ENCODE peak calls at places on chromosomes 6 and 20, in seven cellular contexts. D, R, S, J, L, W and F are unnamed samples. For H3K4me1, the result is how much of the 10 kb centered on the place peaks cover.

GRCh38 chr20:10427060-10427692 is 6.8 kb downstream of the MKKS start:
- DNase-seq in W (no peak), S (no peak), D (no peak), J (no peak), R (peak), L (peak), F (no peak)

GRCh38 chr20:48574383-48574782 is 253.4 kb downstream of the PREX1 start:
- DNase-seq in W (no peak), D (no peak), R (no peak), L (no peak), J (no peak), S (no peak), F (no peak)

GRCh38 chr6:169854083-169854725 is 102.8 kb downstream of the ERMARD start:
- DNase-seq in R (no peak), D (no peak), S (peak), J (no peak), L (no peak), W (no peak), F (no peak)

GRCh38 chr6:31418251-31418650 is 14.9 kb downstream of the MICA start:
- DNase-seq in D (no peak), L (no peak), R (no peak), S (no peak), W (no peak), J (no peak), F (no peak)

GRCh38 chr6:41201784-41202181 is 834 bp upstream of the TREML2 start:
- DNase-seq in J (no peak), D (no peak), R (no peak), L (no peak), S (no peak), W (no peak), F (no peak)

GRCh38 chr6:35419431-35419830 is 32.7 kb upstream of the FANCE start:
- DNase-seq in S (no peak), W (no peak), D (no peak), L (no peak), R (peak), J (no peak), F (no peak)

GRCh38 chr6:133567656-133568055 is 321.3 kb upstream of the TCF21 start:
- DNase-seq in D (no peak), J (no peak), S (no peak), L (no peak), R (no peak), W (no peak), F (no peak)

GRCh38 chr6:47479156-47479541 is 1.6 kb downstream of the CD2AP start:
- DNase-seq in D (no peak), S (no peak), L (no peak), R (no peak), J (no peak), W (no peak), F (no peak)

GRCh38 chr6:25023781-25024180 is 88.0 kb upstream of the RIPOR2 start:
- DNase-seq in W (no peak), S (no peak), J (peak), R (no peak), L (no peak), D (no peak), F (no peak)

GRCh38 chr20:24764027-24764797 is 184.9 kb upstream of the CST7 start:
- DNase-seq in D (no peak), J (no peak), S (no peak), L (no peak), R (no peak), W (no peak), F (no peak)

GRCh38 chr6:154605207-154605877 is 94.9 kb upstream of the CNKSR3 start:
- DNase-seq in L (no peak), D (no peak), S (no peak), W (peak), R (peak), J (no peak), F (no peak)

GRCh38 chr6:17865243-17865642 is 122.2 kb downstream of the KIF13A start:
- DNase-seq in J (no peak), L (peak), R (no peak), S (no peak), W (no peak), D (no peak), F (peak)

GRCh38 chr20:63531686-63532448 is 5.3 kb downstream of the PTK6 start:
- DNase-seq in J (no peak), D (no peak), S (no peak), L (no peak), W (no peak), R (no peak), F (peak)

GRCh38 chr20:57013741-57014140 is 252.7 kb downstream of the BMP7 start:
- DNase-seq in R (no peak), W (no peak), L (no peak), J (no peak), D (no peak), S (no peak), F (peak)

GRCh38 chr20:20181322-20181721 is 129.0 kb downstream of the CFAP61 start:
- DNase-seq in S (no peak), R (no peak), J (no peak), L (no peak), D (no peak), W (no peak), F (no peak)

GRCh38 chr6:41894366-41895299 is 542 bp downstream of the USP49 start:
- DNase-seq in S (no peak), L (no peak), R (peak), W (no peak), J (no peak), D (no peak), F (no peak)

GRCh38 chr6:7684843-7685242 is 41.1 kb upstream of the BMP6 start:
- DNase-seq in J (no peak), R (no peak), W (no peak), D (no peak), S (no peak), L (no peak), F (no peak)

GRCh38 chr20:38973546-38974120 is 11.5 kb downstream of the DHX35 start:
- DNase-seq in R (peak), D (no peak), J (no peak), W (no peak), S (no peak), L (no peak), F (no peak)

GRCh38 chr6:161236091-161236633 is 37.7 kb downstream of the AGPAT4 start:
- DNase-seq in J (no peak), R (no peak), D (no peak), W (peak), S (no peak), L (no peak), F (no peak)

GRCh38 chr20:37970856-37971245 is 62.4 kb downstream of the TTI1 start:
- DNase-seq in L (no peak), W (no peak), R (no peak), S (no peak), J (no peak), D (no peak), F (peak)

GRCh38 chr6:15264902-15265761 is 19.3 kb downstream of the JARID2 start:
- DNase-seq in D (no peak), W (no peak), S (no peak), J (no peak), R (peak), L (no peak), F (no peak)

GRCh38 chr20:42959996-42960395 is 229.7 kb downstream of the PTPRT start:
- DNase-seq in L (no peak), R (no peak), D (no peak), J (no peak), S (no peak), W (no peak), F (no peak)

GRCh38 chr6:25220853-25221252 is 58.3 kb upstream of the CARMIL1 start:
- DNase-seq in J (no peak), D (no peak), R (no peak), W (no peak), S (no peak), L (no peak), F (no peak)

GRCh38 chr6:20827798-20828197 is 293.5 kb downstream of the CDKAL1 start:
- DNase-seq in R (peak), D (no peak), S (no peak), L (no peak), J (no peak), W (no peak), F (no peak)

GRCh38 chr20:43968341-43968740 is 53.7 kb downstream of the TOX2 start:
- DNase-seq in R (no peak), L (no peak), S (no peak), J (no peak), W (no peak), D (no peak), F (peak)

GRCh38 chr20:10635476-10636208 is 38.2 kb downstream of the JAG1 start:
- DNase-seq in S (no peak), W (no peak), J (no peak), R (no peak), D (no peak), L (no peak), F (no peak)

GRCh38 chr6:28943557-28944411 is 20.0 kb upstream of the TRIM27 start:
- DNase-seq in D (no peak), S (peak), W (peak), R (peak), L (peak), J (peak), F (no peak)

GRCh38 chr6:37809144-37809543 is 10.4 kb upstream of the ZFAND3 start:
- DNase-seq in W (no peak), J (no peak), S (no peak), L (peak), D (no peak), R (peak), F (no peak)

GRCh38 chr20:2108987-2109386 is 7.4 kb downstream of the STK35 start:
- DNase-seq in W (no peak), S (no peak), D (no peak), J (no peak), L (no peak), R (peak), F (no peak)

GRCh38 chr6:8082954-8083858 is 19.0 kb upstream of the BLOC1S5 start:
- DNase-seq in D (no peak), R (peak), J (no peak), L (no peak), W (no peak), S (no peak), F (no peak)

DNA sequence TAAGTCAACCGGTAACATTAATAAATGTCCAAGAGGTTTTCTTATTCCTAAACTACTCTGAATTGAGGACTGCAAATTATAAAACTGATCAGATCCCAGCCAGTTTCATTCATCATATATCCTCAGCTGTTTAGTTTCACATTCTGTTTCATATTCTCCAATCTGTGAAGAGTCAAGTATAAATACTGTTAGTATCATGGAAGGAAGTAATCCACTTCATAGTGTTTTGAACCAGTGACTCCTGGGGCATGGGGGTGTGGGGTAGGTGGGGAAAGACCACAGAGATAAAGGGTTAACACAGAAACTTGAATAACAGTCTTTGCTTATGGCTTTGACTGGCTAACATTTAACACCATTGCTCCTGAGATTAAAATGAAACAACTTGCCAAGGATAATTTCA is 69.9 kb downstream of the FYN start:
- DNase-seq in J (no peak), R (no peak), W (no peak), D (no peak), L (no peak), S (no peak), F (no peak)
- H3K4me1 ChIP-seq in J (half or more), R (half or more), W (half or more), D (half or more), L (under half), S (under half), F (under half)

DNA sequence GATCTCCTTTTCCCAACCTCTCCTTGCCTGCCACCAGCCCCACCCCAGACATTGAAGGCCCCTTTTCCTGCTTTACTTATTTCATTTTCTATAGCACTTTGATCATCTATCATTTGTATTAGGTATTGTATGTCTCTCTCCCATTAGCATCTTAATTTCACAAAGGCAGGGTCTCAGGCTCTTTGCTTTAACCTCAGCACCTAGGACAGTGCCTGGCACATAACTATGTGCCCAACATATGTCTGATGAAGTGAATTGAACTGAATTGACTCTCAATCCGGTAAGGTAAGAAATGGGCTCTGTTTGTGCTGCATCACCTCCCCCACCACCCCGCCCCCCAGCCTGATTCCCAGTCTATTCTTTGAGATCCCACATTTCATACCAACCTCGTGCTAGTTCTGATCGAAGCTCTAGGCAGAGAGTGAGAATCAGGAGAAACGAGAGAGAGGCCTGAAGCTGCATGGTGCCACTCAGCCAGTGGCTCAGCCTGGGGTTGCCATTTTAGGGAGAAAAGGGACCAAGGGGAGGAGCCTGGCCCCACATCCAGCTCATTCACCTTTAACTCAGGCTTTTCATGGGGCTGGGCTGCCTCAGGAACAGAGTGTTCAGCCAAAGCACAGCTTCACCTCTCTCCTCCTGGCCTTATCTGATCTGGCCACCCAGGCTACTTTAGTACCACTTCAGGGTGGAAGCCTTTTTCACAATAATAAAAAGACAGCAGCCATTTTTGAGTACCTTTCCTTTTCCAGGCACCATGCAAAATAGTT is at the start of gene SPINT3:
- DNase-seq in R (no peak), L (no peak), W (no peak), J (no peak), D (no peak), S (no peak), F (no peak)
- H3K27ac ChIP-seq in R (no peak), L (no peak), W (no peak), J (no peak), D (no peak), S (no peak), F (no peak)

GRCh38 chr6:125194980-125195379 is 41.4 kb downstream of the TPD52L1 start:
- DNase-seq in W (no peak), S (no peak), J (no peak), R (no peak), D (no peak), L (no peak), F (no peak)

GRCh38 chr6:125197795-125198269 is 44.3 kb downstream of the TPD52L1 start:
- DNase-seq in W (no peak), D (no peak), J (no peak), L (peak), S (peak), R (peak), F (no peak)

GRCh38 chr6:125195526-125195925 is 42.0 kb downstream of the TPD52L1 start:
- DNase-seq in L (no peak), D (no peak), R (no peak), W (no peak), J (no peak), S (no peak), F (no peak)

GRCh38 chr6:125198285-125199009 is 44.9 kb downstream of the TPD52L1 start:
- DNase-seq in D (no peak), W (no peak), L (no peak), J (no peak), S (no peak), R (no peak), F (no peak)

GRCh38 chr6:125196613-125197012 is 43.0 kb downstream of the TPD52L1 start:
- DNase-seq in R (peak), D (no peak), J (no peak), W (no peak), S (no peak), L (no peak), F (no peak)
- H3K4me1 ChIP-seq in R (under half), D (under half), J (under half), W (under half), S (under half), L (half or more), F (half or more)

GRCh38 chr6:100490065-100490464 is 25.3 kb upstream of the SIM1 start:
- DNase-seq in S (no peak), J (no peak), W (no peak), D (no peak), R (no peak), L (no peak), F (no peak)

GRCh38 chr6:100487638-100488037 is 22.9 kb upstream of the SIM1 start:
- DNase-seq in D (no peak), L (no peak), W (no peak), R (no peak), S (no peak), J (no peak), F (no peak)

GRCh38 chr6:100488231-100488630 is 23.5 kb upstream of the SIM1 start:
- DNase-seq in L (no peak), J (no peak), R (no peak), D (no peak), W (no peak), S (no peak), F (no peak)

GRCh38 chr6:100491947-100492670 is 27.4 kb upstream of the SIM1 start:
- DNase-seq in S (no peak), R (no peak), J (no peak), W (no peak), D (no peak), L (no peak), F (no peak)

DNA sequence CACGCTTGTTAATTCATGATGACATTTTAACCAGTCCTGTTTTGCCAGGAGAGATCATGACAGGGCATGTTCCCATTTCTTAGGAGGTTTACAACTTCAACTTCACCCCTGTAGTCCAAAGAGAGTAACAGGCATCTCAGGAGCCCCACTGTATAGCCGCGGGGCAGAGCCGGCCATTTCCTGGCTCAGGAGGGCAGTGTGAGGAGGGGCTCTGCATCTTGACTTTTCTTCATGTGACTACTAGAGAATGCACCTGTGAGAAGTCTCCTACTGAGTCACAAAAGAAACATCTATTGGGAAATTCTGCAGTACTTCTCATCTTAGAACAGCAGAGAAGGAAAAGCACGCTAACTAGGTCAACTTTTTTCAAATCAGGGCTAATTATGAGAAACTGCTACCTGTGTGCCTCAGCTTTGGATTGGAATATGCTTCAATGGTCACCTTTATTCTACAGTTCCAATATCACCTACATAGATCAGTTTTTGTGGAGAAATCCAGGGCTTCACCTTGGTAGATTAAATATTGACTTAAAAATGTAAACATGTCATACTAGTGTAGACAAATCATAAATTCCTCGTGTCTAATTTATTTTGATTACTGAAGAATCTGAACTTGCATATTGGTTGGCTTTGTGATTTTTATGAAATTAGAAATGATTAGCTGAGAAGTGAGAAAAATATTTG is 28.6 kb upstream of the SIM1 start:
- DNase-seq in R (no peak), L (no peak), W (no peak), D (no peak), J (no peak), S (no peak), F (peak)
- H3K27ac ChIP-seq in R (no peak), L (no peak), W (no peak), D (no peak), J (no peak), S (no peak), F (no peak)

DNA sequence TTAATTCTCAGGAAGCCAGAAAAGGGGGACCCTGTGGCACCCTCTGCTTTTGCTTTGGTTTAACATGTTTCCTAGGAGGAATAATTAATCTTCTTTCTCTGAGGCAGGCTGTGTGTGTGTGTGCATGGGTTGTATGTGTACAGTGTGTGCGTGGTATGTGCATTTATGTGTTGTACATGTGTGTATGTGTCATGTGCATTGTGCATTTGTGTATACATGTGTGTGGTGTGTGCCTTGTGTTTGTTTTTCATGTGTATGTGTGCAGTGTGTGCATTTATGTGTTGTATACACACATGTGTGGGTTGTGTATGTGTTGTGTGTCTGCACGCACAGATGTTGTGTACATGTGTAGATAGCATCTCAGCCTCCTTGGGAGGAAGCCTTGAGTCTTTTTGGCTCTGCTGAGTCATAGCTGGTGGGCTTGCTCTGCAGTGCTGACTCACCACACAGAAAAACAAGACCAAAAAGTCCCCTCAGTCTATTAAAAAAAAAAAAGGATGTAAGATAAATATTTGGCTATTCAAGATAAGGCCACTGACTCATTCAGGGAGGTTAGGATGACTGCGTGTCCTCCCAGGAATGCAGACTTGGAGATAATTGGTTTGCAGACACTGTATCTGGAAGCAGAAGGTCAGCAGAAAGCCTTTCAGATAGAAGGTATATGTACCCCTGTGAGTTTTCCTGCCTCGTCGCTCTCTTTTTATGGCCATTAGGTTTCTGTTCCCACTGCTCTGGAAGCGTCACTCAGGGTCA is 58.6 kb downstream of the SYNJ2 start:
- DNase-seq in J (no peak), S (peak), L (no peak), R (peak), D (no peak), W (peak), F (no peak)
- H3K4me1 ChIP-seq in J (under half), S (under half), L (half or more), R (half or more), D (under half), W (under half), F (under half)

GRCh38 chr6:110809792-110810191 is 5.5 kb downstream of the CDK19 start:
- DNase-seq in R (no peak), J (no peak), S (no peak), L (no peak), W (no peak), D (no peak), F (no peak)

GRCh38 chr6:110812719-110813118 is 2.5 kb downstream of the CDK19 start:
- DNase-seq in R (no peak), J (no peak), L (no peak), D (no peak), S (no peak), W (no peak), F (no peak)

GRCh38 chr6:110813813-110814487 is 1.3 kb downstream of the CDK19 start:
- DNase-seq in S (no peak), L (no peak), R (no peak), D (no peak), W (no peak), J (no peak), F (no peak)

GRCh38 chr6:110813338-110813737 is 1.9 kb downstream of the CDK19 start:
- DNase-seq in L (no peak), J (no peak), R (no peak), W (no peak), S (no peak), D (no peak), F (no peak)

GRCh38 chr6:110811187-110811586 is 4.1 kb downstream of the CDK19 start:
- DNase-seq in L (no peak), W (peak), R (no peak), J (no peak), S (no peak), D (no peak), F (no peak)
- H3K27ac ChIP-seq in L (no peak), W (peak), R (no peak), J (no peak), S (no peak), D (no peak), F (no peak)